ENCODE peak calls at places on chromosomes 12 and 14, in five cellular contexts. One of them, this sample, is unnamed. For H3K27me3, the result is how much of the 10 kb centered on the place peaks cover.

GRCh38 chr12:118052324-118053070 is 8.5 kb downstream of the WSB2 start:
- DNase-seq in upper lobe of left lung: peak
- DNase-seq in AG04450: peak
- DNase-seq in astrocyte: peak
- DNase-seq in cardiac muscle cell: no peak
- DNase-seq in this sample: peak

GRCh38 chr12:95459310-95459709 is 14.6 kb upstream of the METAP2 start:
- DNase-seq in upper lobe of left lung: no peak
- DNase-seq in AG04450: no peak
- DNase-seq in astrocyte: no peak
- DNase-seq in cardiac muscle cell: no peak
- DNase-seq in this sample: no peak

GRCh38 chr14:55129086-55129427 is at the start of gene LGALS3:
- DNase-seq in upper lobe of left lung: peak
- DNase-seq in AG04450: no peak
- DNase-seq in astrocyte: no peak
- DNase-seq in cardiac muscle cell: peak
- DNase-seq in this sample: peak

GRCh38 chr12:5567021-5567744 is 135.3 kb downstream of the NTF3 start:
- DNase-seq in upper lobe of left lung: no peak
- DNase-seq in AG04450: no peak
- DNase-seq in astrocyte: no peak
- DNase-seq in cardiac muscle cell: no peak
- DNase-seq in this sample: no peak

GRCh38 chr12:23550753-23551152 is 398.7 kb downstream of the SOX5 start:
- DNase-seq in upper lobe of left lung: no peak
- DNase-seq in AG04450: no peak
- DNase-seq in astrocyte: no peak
- DNase-seq in cardiac muscle cell: no peak
- DNase-seq in this sample: no peak

GRCh38 chr12:5796171-5797091 is 148.6 kb downstream of the ANO2 start:
- DNase-seq in upper lobe of left lung: peak
- DNase-seq in AG04450: no peak
- DNase-seq in astrocyte: no peak
- DNase-seq in cardiac muscle cell: peak
- DNase-seq in this sample: no peak

GRCh38 chr12:52612431-52613290 is 5.7 kb downstream of the KRT73 start:
- DNase-seq in upper lobe of left lung: no peak
- DNase-seq in AG04450: no peak
- DNase-seq in astrocyte: no peak
- DNase-seq in cardiac muscle cell: no peak
- DNase-seq in this sample: no peak

GRCh38 chr14:71050227-71050823 is 143.1 kb downstream of the PCNX1 start:
- DNase-seq in upper lobe of left lung: no peak
- DNase-seq in AG04450: no peak
- DNase-seq in astrocyte: no peak
- DNase-seq in cardiac muscle cell: no peak
- DNase-seq in this sample: no peak

GRCh38 chr14:56474419-56475022 is 105.1 kb upstream of the TMEM260 start:
- DNase-seq in upper lobe of left lung: no peak
- DNase-seq in AG04450: no peak
- DNase-seq in astrocyte: peak
- DNase-seq in cardiac muscle cell: peak
- DNase-seq in this sample: no peak

GRCh38 chr12:121580959-121581680 is at the start of gene KDM2B:
- DNase-seq in upper lobe of left lung: peak
- DNase-seq in AG04450: no peak
- DNase-seq in astrocyte: peak
- DNase-seq in cardiac muscle cell: peak
- DNase-seq in this sample: peak

GRCh38 chr14:89260898-89261297 is 156.1 kb downstream of the FOXN3 start:
- DNase-seq in upper lobe of left lung: no peak
- DNase-seq in AG04450: no peak
- DNase-seq in astrocyte: no peak
- DNase-seq in cardiac muscle cell: no peak
- DNase-seq in this sample: no peak

DNA sequence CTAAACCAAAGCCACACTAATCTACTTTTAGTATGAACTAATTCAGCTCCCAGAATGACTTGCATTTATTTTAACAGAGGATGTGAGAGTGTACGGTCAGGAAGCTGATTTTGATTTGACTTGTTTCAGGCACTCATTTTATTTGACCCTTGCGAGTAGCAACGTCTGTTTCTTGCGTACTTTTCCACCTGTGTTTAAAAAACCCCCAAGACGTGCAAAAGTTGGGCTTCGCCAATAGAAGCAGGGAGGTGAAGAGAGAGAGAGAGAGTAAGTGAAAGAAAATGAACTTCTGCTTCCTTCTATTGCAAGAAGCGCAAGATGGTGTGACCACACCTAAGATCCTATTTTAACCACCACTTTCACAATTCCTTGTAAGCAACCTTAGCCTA is 6.7 kb upstream of the SLC15A4 start:
- DNase-seq in upper lobe of left lung: no peak
- DNase-seq in AG04450: no peak
- DNase-seq in astrocyte: no peak
- DNase-seq in cardiac muscle cell: no peak
- DNase-seq in this sample: no peak
- H3K27ac ChIP-seq in upper lobe of left lung: peak
- H3K27ac ChIP-seq in AG04450: no peak
- H3K27ac ChIP-seq in astrocyte: no peak
- H3K27ac ChIP-seq in cardiac muscle cell: no peak
- H3K27ac ChIP-seq in this sample: no peak

GRCh38 chr12:131636266-131636665 is 74.6 kb upstream of the SFSWAP start:
- DNase-seq in upper lobe of left lung: no peak
- DNase-seq in AG04450: no peak
- DNase-seq in astrocyte: no peak
- DNase-seq in cardiac muscle cell: no peak
- DNase-seq in this sample: no peak

GRCh38 chr12:131634037-131634436 is 76.9 kb upstream of the SFSWAP start:
- DNase-seq in upper lobe of left lung: no peak
- DNase-seq in AG04450: no peak
- DNase-seq in astrocyte: no peak
- DNase-seq in cardiac muscle cell: no peak
- DNase-seq in this sample: no peak

GRCh38 chr12:131628766-131629448 is 82.0 kb upstream of the SFSWAP start:
- DNase-seq in upper lobe of left lung: no peak
- DNase-seq in AG04450: no peak
- DNase-seq in astrocyte: no peak
- DNase-seq in cardiac muscle cell: no peak
- DNase-seq in this sample: no peak

GRCh38 chr12:131628341-131628740 is 82.5 kb upstream of the SFSWAP start:
- DNase-seq in upper lobe of left lung: no peak
- DNase-seq in AG04450: no peak
- DNase-seq in astrocyte: no peak
- DNase-seq in cardiac muscle cell: no peak
- DNase-seq in this sample: no peak

DNA sequence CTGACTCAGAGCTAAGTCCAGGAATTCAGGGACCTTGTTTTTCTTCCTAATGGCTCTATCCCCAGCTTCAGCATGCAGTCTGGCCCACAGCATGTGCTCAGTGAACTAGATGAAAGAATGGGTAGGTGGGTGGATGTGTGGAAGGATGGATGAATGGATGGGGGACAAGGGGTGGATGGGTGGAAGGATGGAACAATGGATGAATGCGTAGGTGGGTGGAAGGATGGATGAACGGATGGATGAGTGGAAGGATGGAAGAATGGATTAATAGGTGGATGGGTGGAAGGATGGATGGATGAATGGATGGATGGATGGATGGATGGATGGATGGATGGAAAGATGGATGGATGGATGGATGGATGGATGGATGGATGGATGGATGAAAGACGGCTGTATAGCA is 79.7 kb upstream of the SFSWAP start:
- DNase-seq in upper lobe of left lung: no peak
- DNase-seq in AG04450: no peak
- DNase-seq in astrocyte: no peak
- DNase-seq in cardiac muscle cell: no peak
- DNase-seq in this sample: no peak
- H3K27me3 ChIP-seq in upper lobe of left lung: under half
- H3K27me3 ChIP-seq in AG04450: under half
- H3K27me3 ChIP-seq in astrocyte: under half
- H3K27me3 ChIP-seq in cardiac muscle cell: under half
- H3K27me3 ChIP-seq in this sample: under half

GRCh38 chr14:101903111-101903561 is 61.2 kb upstream of the DYNC1H1 start:
- DNase-seq in upper lobe of left lung: no peak
- DNase-seq in AG04450: no peak
- DNase-seq in astrocyte: no peak
- DNase-seq in cardiac muscle cell: no peak
- DNase-seq in this sample: peak

GRCh38 chr14:101908795-101909194 is 55.6 kb upstream of the DYNC1H1 start:
- DNase-seq in upper lobe of left lung: no peak
- DNase-seq in AG04450: no peak
- DNase-seq in astrocyte: no peak
- DNase-seq in cardiac muscle cell: no peak
- DNase-seq in this sample: no peak

GRCh38 chr14:101906645-101907044 is 57.7 kb upstream of the DYNC1H1 start:
- DNase-seq in upper lobe of left lung: no peak
- DNase-seq in AG04450: no peak
- DNase-seq in astrocyte: no peak
- DNase-seq in cardiac muscle cell: no peak
- DNase-seq in this sample: no peak

GRCh38 chr14:101907619-101908018 is 56.8 kb upstream of the DYNC1H1 start:
- DNase-seq in upper lobe of left lung: no peak
- DNase-seq in AG04450: no peak
- DNase-seq in astrocyte: no peak
- DNase-seq in cardiac muscle cell: no peak
- DNase-seq in this sample: no peak

GRCh38 chr14:101905614-101906013 is 58.8 kb upstream of the DYNC1H1 start:
- DNase-seq in upper lobe of left lung: no peak
- DNase-seq in AG04450: no peak
- DNase-seq in astrocyte: no peak
- DNase-seq in cardiac muscle cell: no peak
- DNase-seq in this sample: no peak
- TF ChIP-seq CTCF in upper lobe of left lung: no peak
- TF ChIP-seq CTCF in AG04450: no peak
- TF ChIP-seq CTCF in astrocyte: no peak
- TF ChIP-seq CTCF in cardiac muscle cell: no peak
- TF ChIP-seq CTCF in this sample: no peak

GRCh38 chr14:76926521-76927251 is 100.5 kb downstream of the LRRC74A start:
- DNase-seq in upper lobe of left lung: no peak
- DNase-seq in AG04450: no peak
- DNase-seq in astrocyte: no peak
- DNase-seq in cardiac muscle cell: no peak
- DNase-seq in this sample: peak

GRCh38 chr14:76930549-76930948 is 98.0 kb downstream of the IRF2BPL start:
- DNase-seq in upper lobe of left lung: no peak
- DNase-seq in AG04450: no peak
- DNase-seq in astrocyte: no peak
- DNase-seq in cardiac muscle cell: no peak
- DNase-seq in this sample: no peak

GRCh38 chr14:76928301-76928700 is 100.2 kb downstream of the IRF2BPL start:
- DNase-seq in upper lobe of left lung: no peak
- DNase-seq in AG04450: no peak
- DNase-seq in astrocyte: no peak
- DNase-seq in cardiac muscle cell: no peak
- DNase-seq in this sample: no peak

GRCh38 chr14:76931629-76932402 is 96.7 kb downstream of the IRF2BPL start:
- DNase-seq in upper lobe of left lung: no peak
- DNase-seq in AG04450: no peak
- DNase-seq in astrocyte: no peak
- DNase-seq in cardiac muscle cell: no peak
- DNase-seq in this sample: no peak

DNA sequence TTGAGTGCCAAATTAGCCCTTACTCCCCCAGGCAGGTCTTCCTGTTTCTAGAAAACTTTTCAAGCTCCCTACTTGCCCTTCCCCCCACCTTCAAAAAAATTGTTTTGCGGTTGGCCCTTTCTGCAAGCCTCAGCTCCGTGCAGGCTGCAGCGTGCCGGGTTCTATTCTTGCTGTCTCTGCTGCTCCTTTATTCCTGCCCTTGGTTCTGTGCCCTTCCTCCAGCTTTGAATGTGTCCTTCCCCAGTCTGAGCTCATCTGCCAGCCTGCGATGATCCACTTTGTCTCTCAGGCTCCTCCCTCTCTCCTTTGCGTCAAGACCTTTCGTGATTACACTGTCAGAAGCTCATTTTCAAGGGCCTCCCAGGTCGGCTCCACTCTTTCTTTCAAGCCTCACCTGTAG is 98.6 kb downstream of the IRF2BPL start:
- DNase-seq in upper lobe of left lung: no peak
- DNase-seq in AG04450: no peak
- DNase-seq in astrocyte: no peak
- DNase-seq in cardiac muscle cell: no peak
- DNase-seq in this sample: no peak
- H3K27ac ChIP-seq in upper lobe of left lung: no peak
- H3K27ac ChIP-seq in AG04450: no peak
- H3K27ac ChIP-seq in astrocyte: no peak
- H3K27ac ChIP-seq in cardiac muscle cell: no peak
- H3K27ac ChIP-seq in this sample: peak

GRCh38 chr14:104564744-104565679 is 14.6 kb upstream of the C14orf180 start:
- DNase-seq in upper lobe of left lung: no peak
- DNase-seq in AG04450: no peak
- DNase-seq in astrocyte: no peak
- DNase-seq in cardiac muscle cell: no peak
- DNase-seq in this sample: no peak

GRCh38 chr14:104561661-104562495 is 17.7 kb upstream of the C14orf180 start:
- DNase-seq in upper lobe of left lung: no peak
- DNase-seq in AG04450: no peak
- DNase-seq in astrocyte: no peak
- DNase-seq in cardiac muscle cell: no peak
- DNase-seq in this sample: no peak

GRCh38 chr14:104563742-104564615 is 15.6 kb upstream of the C14orf180 start:
- DNase-seq in upper lobe of left lung: peak
- DNase-seq in AG04450: no peak
- DNase-seq in astrocyte: no peak
- DNase-seq in cardiac muscle cell: peak
- DNase-seq in this sample: peak

GRCh38 chr14:104562606-104563005 is 17.0 kb upstream of the C14orf180 start:
- DNase-seq in upper lobe of left lung: no peak
- DNase-seq in AG04450: no peak
- DNase-seq in astrocyte: no peak
- DNase-seq in cardiac muscle cell: no peak
- DNase-seq in this sample: no peak

DNA sequence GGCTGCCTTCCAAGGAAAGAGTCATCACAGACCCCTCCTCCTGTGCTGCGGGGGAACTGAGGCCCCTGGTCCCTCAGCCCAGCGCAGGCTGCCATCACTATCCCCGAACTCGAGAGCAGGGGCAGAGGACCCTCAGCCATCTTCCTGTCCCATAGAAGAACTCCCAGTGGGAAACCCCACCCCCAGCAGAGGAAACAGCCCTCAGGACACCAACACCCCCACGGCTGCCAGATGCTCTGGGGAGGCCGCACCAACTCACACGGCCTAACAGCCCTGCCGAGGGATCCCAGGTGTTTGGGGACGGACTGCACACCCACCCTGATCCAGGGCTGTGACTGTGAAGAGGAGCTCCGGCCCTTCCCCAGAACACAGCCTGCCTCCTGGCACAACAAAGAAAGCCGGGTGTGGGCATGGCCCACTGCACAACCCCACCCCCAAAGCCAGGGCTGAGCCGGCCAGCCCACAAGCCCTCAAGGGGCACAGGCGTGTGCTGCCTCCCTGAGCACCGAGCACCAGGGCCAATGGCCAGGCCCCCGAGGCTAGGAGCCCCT is 16.3 kb upstream of the C14orf180 start:
- DNase-seq in upper lobe of left lung: no peak
- DNase-seq in AG04450: no peak
- DNase-seq in astrocyte: no peak
- DNase-seq in cardiac muscle cell: no peak
- DNase-seq in this sample: no peak
- H3K27me3 ChIP-seq in upper lobe of left lung: under half
- H3K27me3 ChIP-seq in AG04450: under half
- H3K27me3 ChIP-seq in astrocyte: under half
- H3K27me3 ChIP-seq in cardiac muscle cell: under half
- H3K27me3 ChIP-seq in this sample: under half

GRCh38 chr12:65335021-65335714 is 56.7 kb downstream of the MSRB3 start:
- DNase-seq in upper lobe of left lung: no peak
- DNase-seq in AG04450: peak
- DNase-seq in astrocyte: peak
- DNase-seq in cardiac muscle cell: no peak
- DNase-seq in this sample: no peak
- TF ChIP-seq CTCF in upper lobe of left lung: no peak
- TF ChIP-seq CTCF in AG04450: no peak
- TF ChIP-seq CTCF in astrocyte: no peak
- TF ChIP-seq CTCF in cardiac muscle cell: no peak
- TF ChIP-seq CTCF in this sample: no peak